ENCODE peak calls at places on chromosomes 1 and 21, in five cellular contexts. One of them, this sample, is unnamed.

GRCh38 chr1:107501081-107501605 is 360.3 kb downstream of the NTNG1 start:
- DNase-seq in hepatic stellate cell: no peak
- DNase-seq in AG09309: no peak
- DNase-seq in iPS-NIHi11: no peak
- DNase-seq in NCI-H345: no peak
- DNase-seq in this sample: no peak

GRCh38 chr21:37195078-37195477 is 72.1 kb downstream of the VPS26C start:
- DNase-seq in AG09309: no peak
- DNase-seq in hepatic stellate cell: no peak
- DNase-seq in NCI-H345: no peak
- DNase-seq in iPS-NIHi11: no peak
- DNase-seq in this sample: no peak

GRCh38 chr1:198788561-198789064 is 149.8 kb downstream of the PTPRC start:
- DNase-seq in iPS-NIHi11: peak; percentile 59
- DNase-seq in NCI-H345: no peak
- DNase-seq in hepatic stellate cell: no peak
- DNase-seq in AG09309: no peak
- DNase-seq in this sample: no peak

GRCh38 chr1:201299968-201300367 is 16.7 kb downstream of the PKP1 start:
- DNase-seq in hepatic stellate cell: no peak
- DNase-seq in iPS-NIHi11: no peak
- DNase-seq in AG09309: no peak
- DNase-seq in NCI-H345: no peak
- DNase-seq in this sample: no peak

GRCh38 chr1:205137901-205138300 is 16.1 kb upstream of the RBBP5 start:
- DNase-seq in iPS-NIHi11: peak; percentile 22
- DNase-seq in AG09309: no peak
- DNase-seq in NCI-H345: no peak
- DNase-seq in hepatic stellate cell: no peak
- DNase-seq in this sample: no peak

GRCh38 chr1:42937836-42938595 is 20.7 kb downstream of the SLC2A1 start:
- DNase-seq in NCI-H345: no peak
- DNase-seq in AG09309: no peak
- DNase-seq in hepatic stellate cell: no peak
- DNase-seq in iPS-NIHi11: no peak
- DNase-seq in this sample: no peak

GRCh38 chr1:96730574-96731298 is 9.2 kb downstream of the PTBP2 start:
- DNase-seq in NCI-H345: no peak
- DNase-seq in hepatic stellate cell: no peak
- DNase-seq in iPS-NIHi11: no peak
- DNase-seq in AG09309: no peak
- DNase-seq in this sample: no peak

GRCh38 chr1:11692899-11693590 is 1.5 kb downstream of the DRAXIN start:
- DNase-seq in iPS-NIHi11: no peak
- DNase-seq in NCI-H345: no peak
- DNase-seq in hepatic stellate cell: peak; percentile 88
- DNase-seq in AG09309: peak; percentile 44
- DNase-seq in this sample: no peak

This sample was measured in amniotic stem cell.